ENCODE peak calls at places on chromosomes 2 and 18, in ten cellular contexts. One of them, this sample, is unnamed.

GRCh38 chr2:149331023-149331400 is 625 bp downstream of the LYPD6 start:
- DNase-seq in fibroblast of lung: no peak
- DNase-seq in CD4-positive, alpha-beta T cell: no peak
- DNase-seq in CD8-positive, alpha-beta memory T cell: no peak
- DNase-seq in SJSA1: no peak
- DNase-seq in heart right ventricle: no peak
- DNase-seq in GM23338: peak
- DNase-seq in substantia nigra: no peak
- DNase-seq in aorta: no peak
- DNase-seq in OCI-LY7: no peak
- DNase-seq in this sample: no peak

GRCh38 chr2:152387046-152387445 is 52.1 kb downstream of the FMNL2 start:
- DNase-seq in fibroblast of lung: no peak
- DNase-seq in CD4-positive, alpha-beta T cell: no peak
- DNase-seq in CD8-positive, alpha-beta memory T cell: no peak
- DNase-seq in SJSA1: no peak
- DNase-seq in heart right ventricle: no peak
- DNase-seq in GM23338: no peak
- DNase-seq in substantia nigra: no peak
- DNase-seq in aorta: no peak
- DNase-seq in OCI-LY7: no peak
- DNase-seq in this sample: no peak

GRCh38 chr2:203983064-203983715 is 46.6 kb downstream of the ICOS start:
- DNase-seq in fibroblast of lung: no peak
- DNase-seq in CD4-positive, alpha-beta T cell: no peak
- DNase-seq in CD8-positive, alpha-beta memory T cell: no peak
- DNase-seq in SJSA1: no peak
- DNase-seq in heart right ventricle: no peak
- DNase-seq in GM23338: peak
- DNase-seq in substantia nigra: no peak
- DNase-seq in aorta: no peak
- DNase-seq in OCI-LY7: no peak
- DNase-seq in this sample: no peak

GRCh38 chr2:52107124-52107523 is 1075.2 kb upstream of the NRXN1 start:
- DNase-seq in fibroblast of lung: no peak
- DNase-seq in CD4-positive, alpha-beta T cell: no peak
- DNase-seq in CD8-positive, alpha-beta memory T cell: no peak
- DNase-seq in SJSA1: no peak
- DNase-seq in heart right ventricle: no peak
- DNase-seq in GM23338: no peak
- DNase-seq in substantia nigra: no peak
- DNase-seq in aorta: no peak
- DNase-seq in OCI-LY7: no peak
- DNase-seq in this sample: no peak

GRCh38 chr18:34990571-34990970 is 50.6 kb upstream of the MAPRE2 start:
- DNase-seq in fibroblast of lung: peak
- DNase-seq in CD4-positive, alpha-beta T cell: no peak
- DNase-seq in CD8-positive, alpha-beta memory T cell: no peak
- DNase-seq in SJSA1: no peak
- DNase-seq in heart right ventricle: no peak
- DNase-seq in GM23338: no peak
- DNase-seq in substantia nigra: no peak
- DNase-seq in aorta: no peak
- DNase-seq in OCI-LY7: no peak
- DNase-seq in this sample: no peak

GRCh38 chr2:74597456-74597855 is 42.9 kb downstream of the DOK1 start:
- DNase-seq in fibroblast of lung: no peak
- DNase-seq in CD4-positive, alpha-beta T cell: no peak
- DNase-seq in CD8-positive, alpha-beta memory T cell: no peak
- DNase-seq in SJSA1: no peak
- DNase-seq in heart right ventricle: no peak
- DNase-seq in GM23338: no peak
- DNase-seq in substantia nigra: no peak
- DNase-seq in aorta: no peak
- DNase-seq in OCI-LY7: no peak
- DNase-seq in this sample: no peak

GRCh38 chr2:100998235-100998573 is 3.9 kb upstream of the RPL31 start:
- DNase-seq in fibroblast of lung: peak
- DNase-seq in CD4-positive, alpha-beta T cell: no peak
- DNase-seq in CD8-positive, alpha-beta memory T cell: no peak
- DNase-seq in SJSA1: no peak
- DNase-seq in heart right ventricle: no peak
- DNase-seq in GM23338: no peak
- DNase-seq in substantia nigra: no peak
- DNase-seq in aorta: no peak
- DNase-seq in OCI-LY7: no peak
- DNase-seq in this sample: no peak

GRCh38 chr2:109333414-109334194 is 204.6 kb downstream of the SH3RF3 start:
- DNase-seq in fibroblast of lung: no peak
- DNase-seq in CD4-positive, alpha-beta T cell: no peak
- DNase-seq in CD8-positive, alpha-beta memory T cell: no peak
- DNase-seq in SJSA1: no peak
- DNase-seq in heart right ventricle: no peak
- DNase-seq in GM23338: peak
- DNase-seq in substantia nigra: no peak
- DNase-seq in aorta: no peak
- DNase-seq in OCI-LY7: no peak
- DNase-seq in this sample: no peak

DNA sequence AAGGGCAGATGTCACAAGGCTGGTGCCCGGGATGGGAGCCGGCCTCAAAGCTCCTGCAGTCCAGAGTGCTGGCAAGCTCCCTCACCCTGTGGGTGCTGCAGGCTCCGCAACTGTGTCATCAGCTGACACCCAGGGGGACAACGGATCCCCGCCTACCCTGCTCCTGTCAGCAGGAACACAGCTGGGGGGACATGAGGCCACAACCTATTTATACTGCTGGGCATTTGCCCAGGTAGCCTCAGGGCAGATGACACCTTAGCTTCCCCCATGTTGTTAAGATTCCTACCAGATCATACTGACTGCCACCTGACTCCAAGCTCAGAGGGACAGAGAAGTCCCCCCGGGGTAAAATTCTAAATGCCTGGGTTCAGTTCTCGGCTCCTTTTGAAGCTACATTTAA is 1.2 kb downstream of the ANKRD23 start:
- DNase-seq in fibroblast of lung: no peak
- DNase-seq in CD4-positive, alpha-beta T cell: no peak
- DNase-seq in CD8-positive, alpha-beta memory T cell: no peak
- DNase-seq in SJSA1: no peak
- DNase-seq in heart right ventricle: peak
- DNase-seq in GM23338: no peak
- DNase-seq in substantia nigra: no peak
- DNase-seq in aorta: no peak
- DNase-seq in OCI-LY7: no peak
- DNase-seq in this sample: no peak
- H3K27ac ChIP-seq in fibroblast of lung: no peak
- H3K27ac ChIP-seq in CD4-positive, alpha-beta T cell: no peak
- H3K27ac ChIP-seq in CD8-positive, alpha-beta memory T cell: no peak
- H3K27ac ChIP-seq in SJSA1: no peak
- H3K27ac ChIP-seq in heart right ventricle: peak
- H3K27ac ChIP-seq in GM23338: no peak
- H3K27ac ChIP-seq in substantia nigra: no peak
- H3K27ac ChIP-seq in aorta: no peak
- H3K27ac ChIP-seq in OCI-LY7: no peak
- H3K27ac ChIP-seq in this sample: no peak

GRCh38 chr2:240440704-240441320 is 5.3 kb downstream of the GPC1 start:
- DNase-seq in fibroblast of lung: no peak
- DNase-seq in CD4-positive, alpha-beta T cell: no peak
- DNase-seq in CD8-positive, alpha-beta memory T cell: no peak
- DNase-seq in SJSA1: no peak
- DNase-seq in heart right ventricle: peak
- DNase-seq in GM23338: no peak
- DNase-seq in substantia nigra: no peak
- DNase-seq in aorta: no peak
- DNase-seq in OCI-LY7: no peak
- DNase-seq in this sample: no peak

GRCh38 chr2:240437861-240438809 is 2.7 kb downstream of the GPC1 start:
- DNase-seq in fibroblast of lung: peak
- DNase-seq in CD4-positive, alpha-beta T cell: peak
- DNase-seq in CD8-positive, alpha-beta memory T cell: peak
- DNase-seq in SJSA1: peak
- DNase-seq in heart right ventricle: peak
- DNase-seq in GM23338: peak
- DNase-seq in substantia nigra: peak
- DNase-seq in aorta: peak
- DNase-seq in OCI-LY7: peak
- DNase-seq in this sample: peak

GRCh38 chr2:240438810-240439697 is 3.6 kb downstream of the GPC1 start:
- DNase-seq in fibroblast of lung: no peak
- DNase-seq in CD4-positive, alpha-beta T cell: no peak
- DNase-seq in CD8-positive, alpha-beta memory T cell: no peak
- DNase-seq in SJSA1: no peak
- DNase-seq in heart right ventricle: peak
- DNase-seq in GM23338: no peak
- DNase-seq in substantia nigra: no peak
- DNase-seq in aorta: peak
- DNase-seq in OCI-LY7: no peak
- DNase-seq in this sample: no peak

GRCh38 chr2:240440251-240440650 is 4.8 kb downstream of the GPC1 start:
- DNase-seq in fibroblast of lung: no peak
- DNase-seq in CD4-positive, alpha-beta T cell: no peak
- DNase-seq in CD8-positive, alpha-beta memory T cell: no peak
- DNase-seq in SJSA1: no peak
- DNase-seq in heart right ventricle: peak
- DNase-seq in GM23338: no peak
- DNase-seq in substantia nigra: no peak
- DNase-seq in aorta: no peak
- DNase-seq in OCI-LY7: no peak
- DNase-seq in this sample: no peak

DNA sequence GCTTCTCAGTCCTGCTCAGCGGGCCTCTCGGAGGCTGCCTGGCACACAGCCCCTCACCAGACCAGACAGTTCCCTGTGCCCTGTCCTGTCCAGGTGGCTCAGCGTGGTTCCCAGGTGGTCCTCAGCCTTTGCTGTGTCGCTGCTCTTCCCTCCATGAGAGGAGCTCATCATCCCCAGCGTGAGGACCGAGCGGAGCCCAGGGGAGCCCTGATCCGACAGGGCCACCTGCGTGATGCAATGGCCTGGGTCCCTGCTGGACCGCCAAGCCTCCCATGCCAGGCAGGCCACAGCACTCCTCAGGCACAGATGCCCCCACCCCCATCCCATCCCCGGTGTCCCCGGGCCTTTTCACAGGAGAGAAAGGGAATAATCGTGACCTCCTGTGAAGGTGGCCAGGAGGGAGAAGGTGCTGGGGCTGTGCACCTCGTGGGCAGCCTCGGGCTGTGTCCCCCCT is 4.3 kb downstream of the GPC1 start:
- DNase-seq in fibroblast of lung: no peak
- DNase-seq in CD4-positive, alpha-beta T cell: no peak
- DNase-seq in CD8-positive, alpha-beta memory T cell: no peak
- DNase-seq in SJSA1: no peak
- DNase-seq in heart right ventricle: peak
- DNase-seq in GM23338: no peak
- DNase-seq in substantia nigra: no peak
- DNase-seq in aorta: peak
- DNase-seq in OCI-LY7: no peak
- DNase-seq in this sample: no peak
- H3K27ac ChIP-seq in fibroblast of lung: no peak
- H3K27ac ChIP-seq in CD4-positive, alpha-beta T cell: no peak
- H3K27ac ChIP-seq in CD8-positive, alpha-beta memory T cell: no peak
- H3K27ac ChIP-seq in SJSA1: no peak
- H3K27ac ChIP-seq in heart right ventricle: no peak
- H3K27ac ChIP-seq in GM23338: no peak
- H3K27ac ChIP-seq in substantia nigra: no peak
- H3K27ac ChIP-seq in aorta: no peak
- H3K27ac ChIP-seq in OCI-LY7: no peak
- H3K27ac ChIP-seq in this sample: no peak

GRCh38 chr2:45300026-45300750 is 290.9 kb upstream of the SIX2 start:
- DNase-seq in fibroblast of lung: no peak
- DNase-seq in CD4-positive, alpha-beta T cell: no peak
- DNase-seq in CD8-positive, alpha-beta memory T cell: no peak
- DNase-seq in SJSA1: no peak
- DNase-seq in heart right ventricle: no peak
- DNase-seq in GM23338: no peak
- DNase-seq in substantia nigra: no peak
- DNase-seq in aorta: no peak
- DNase-seq in OCI-LY7: peak
- DNase-seq in this sample: no peak

GRCh38 chr2:45301307-45302010 is 292.2 kb upstream of the SIX2 start:
- DNase-seq in fibroblast of lung: no peak
- DNase-seq in CD4-positive, alpha-beta T cell: no peak
- DNase-seq in CD8-positive, alpha-beta memory T cell: no peak
- DNase-seq in SJSA1: no peak
- DNase-seq in heart right ventricle: no peak
- DNase-seq in GM23338: no peak
- DNase-seq in substantia nigra: no peak
- DNase-seq in aorta: no peak
- DNase-seq in OCI-LY7: no peak
- DNase-seq in this sample: no peak

GRCh38 chr2:45302011-45302325 is 292.7 kb upstream of the SIX2 start:
- DNase-seq in fibroblast of lung: no peak
- DNase-seq in CD4-positive, alpha-beta T cell: no peak
- DNase-seq in CD8-positive, alpha-beta memory T cell: no peak
- DNase-seq in SJSA1: no peak
- DNase-seq in heart right ventricle: no peak
- DNase-seq in GM23338: no peak
- DNase-seq in substantia nigra: no peak
- DNase-seq in aorta: no peak
- DNase-seq in OCI-LY7: no peak
- DNase-seq in this sample: no peak

GRCh38 chr2:45303417-45304202 is 294.4 kb upstream of the SIX2 start:
- DNase-seq in fibroblast of lung: no peak
- DNase-seq in CD4-positive, alpha-beta T cell: no peak
- DNase-seq in CD8-positive, alpha-beta memory T cell: no peak
- DNase-seq in SJSA1: no peak
- DNase-seq in heart right ventricle: no peak
- DNase-seq in GM23338: no peak
- DNase-seq in substantia nigra: no peak
- DNase-seq in aorta: no peak
- DNase-seq in OCI-LY7: no peak
- DNase-seq in this sample: no peak

DNA sequence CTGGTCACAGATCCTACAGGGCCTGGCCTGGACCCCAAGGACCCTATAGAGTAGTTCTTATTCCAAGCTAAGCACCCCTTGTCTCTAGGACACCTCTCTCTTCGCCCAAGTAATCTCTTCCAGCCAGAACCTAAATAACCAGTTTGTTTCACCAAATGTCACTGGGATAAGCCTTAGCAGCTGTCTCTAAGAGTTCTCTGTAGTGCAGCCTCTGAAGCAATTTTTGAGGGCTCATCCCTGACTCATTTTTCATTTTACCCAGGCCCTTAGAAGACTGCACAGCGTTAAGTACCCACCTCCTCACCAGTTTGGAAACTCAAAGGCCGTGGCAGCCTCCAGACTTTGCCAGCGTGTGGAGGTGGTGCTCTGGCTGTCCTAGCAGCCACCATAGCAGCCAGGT is 290.1 kb upstream of the SIX2 start:
- DNase-seq in fibroblast of lung: no peak
- DNase-seq in CD4-positive, alpha-beta T cell: no peak
- DNase-seq in CD8-positive, alpha-beta memory T cell: no peak
- DNase-seq in SJSA1: no peak
- DNase-seq in heart right ventricle: no peak
- DNase-seq in GM23338: no peak
- DNase-seq in substantia nigra: no peak
- DNase-seq in aorta: no peak
- DNase-seq in OCI-LY7: no peak
- DNase-seq in this sample: no peak
- H3K27ac ChIP-seq in fibroblast of lung: no peak
- H3K27ac ChIP-seq in CD4-positive, alpha-beta T cell: no peak
- H3K27ac ChIP-seq in CD8-positive, alpha-beta memory T cell: no peak
- H3K27ac ChIP-seq in SJSA1: no peak
- H3K27ac ChIP-seq in heart right ventricle: no peak
- H3K27ac ChIP-seq in GM23338: no peak
- H3K27ac ChIP-seq in substantia nigra: no peak
- H3K27ac ChIP-seq in aorta: no peak
- H3K27ac ChIP-seq in OCI-LY7: no peak
- H3K27ac ChIP-seq in this sample: no peak

GRCh38 chr18:32437080-32437834 is 33.4 kb downstream of the GAREM1 start:
- DNase-seq in fibroblast of lung: no peak
- DNase-seq in CD4-positive, alpha-beta T cell: no peak
- DNase-seq in CD8-positive, alpha-beta memory T cell: no peak
- DNase-seq in SJSA1: no peak
- DNase-seq in heart right ventricle: no peak
- DNase-seq in GM23338: no peak
- DNase-seq in substantia nigra: no peak
- DNase-seq in aorta: no peak
- DNase-seq in OCI-LY7: no peak
- DNase-seq in this sample: no peak

GRCh38 chr18:32439241-32439640 is 31.4 kb downstream of the GAREM1 start:
- DNase-seq in fibroblast of lung: no peak
- DNase-seq in CD4-positive, alpha-beta T cell: no peak
- DNase-seq in CD8-positive, alpha-beta memory T cell: no peak
- DNase-seq in SJSA1: no peak
- DNase-seq in heart right ventricle: no peak
- DNase-seq in GM23338: no peak
- DNase-seq in substantia nigra: no peak
- DNase-seq in aorta: no peak
- DNase-seq in OCI-LY7: no peak
- DNase-seq in this sample: no peak

GRCh38 chr18:32439802-32440201 is 30.9 kb downstream of the GAREM1 start:
- DNase-seq in fibroblast of lung: no peak
- DNase-seq in CD4-positive, alpha-beta T cell: no peak
- DNase-seq in CD8-positive, alpha-beta memory T cell: no peak
- DNase-seq in SJSA1: no peak
- DNase-seq in heart right ventricle: no peak
- DNase-seq in GM23338: peak
- DNase-seq in substantia nigra: no peak
- DNase-seq in aorta: no peak
- DNase-seq in OCI-LY7: peak
- DNase-seq in this sample: peak

GRCh38 chr18:32440478-32440877 is 30.2 kb downstream of the GAREM1 start:
- DNase-seq in fibroblast of lung: no peak
- DNase-seq in CD4-positive, alpha-beta T cell: no peak
- DNase-seq in CD8-positive, alpha-beta memory T cell: no peak
- DNase-seq in SJSA1: no peak
- DNase-seq in heart right ventricle: no peak
- DNase-seq in GM23338: no peak
- DNase-seq in substantia nigra: no peak
- DNase-seq in aorta: no peak
- DNase-seq in OCI-LY7: no peak
- DNase-seq in this sample: no peak

GRCh38 chr18:32438173-32438572 is 32.5 kb downstream of the GAREM1 start:
- DNase-seq in fibroblast of lung: no peak
- DNase-seq in CD4-positive, alpha-beta T cell: no peak
- DNase-seq in CD8-positive, alpha-beta memory T cell: no peak
- DNase-seq in SJSA1: no peak
- DNase-seq in heart right ventricle: peak
- DNase-seq in GM23338: no peak
- DNase-seq in substantia nigra: no peak
- DNase-seq in aorta: no peak
- DNase-seq in OCI-LY7: no peak
- DNase-seq in this sample: no peak
- H3K27ac ChIP-seq in fibroblast of lung: no peak
- H3K27ac ChIP-seq in CD4-positive, alpha-beta T cell: no peak
- H3K27ac ChIP-seq in CD8-positive, alpha-beta memory T cell: no peak
- H3K27ac ChIP-seq in SJSA1: no peak
- H3K27ac ChIP-seq in heart right ventricle: peak
- H3K27ac ChIP-seq in GM23338: no peak
- H3K27ac ChIP-seq in substantia nigra: no peak
- H3K27ac ChIP-seq in aorta: peak
- H3K27ac ChIP-seq in OCI-LY7: no peak
- H3K27ac ChIP-seq in this sample: no peak